ENCODE peak calls at places on chromosome 15, in eight cellular contexts. H is tibial artery, B is fibroblast of lung, U is kidney epithelial cell, D is AG09309, F is GM23338, T is HFF-Myc, X is RWPE2. L is an unnamed sample.

GRCh38 chr15:64452988-64453688 is 7.2 kb upstream of the ZNF609 start:
- DNase-seq in T (no peak), X (no peak), H (no peak), D (no peak), U (no peak), F (no peak), B (peak; percentile 45), L (no peak)

GRCh38 chr15:90207252-90207651 is 6.1 kb downstream of the SEMA4B start:
- DNase-seq in U (no peak), X (no peak), H (no peak), B (no peak), T (no peak), D (no peak), F (no peak), L (no peak)

GRCh38 chr15:82750831-82751181 is 41.1 kb upstream of the AP3B2 start:
- DNase-seq in U (no peak), H (no peak), F (peak; percentile 39), X (no peak), B (peak; percentile 8), T (no peak), D (no peak), L (peak; percentile 46)

GRCh38 chr15:65032823-65033537 is 3.5 kb upstream of the MTFMT start:
- DNase-seq in F (peak; percentile 92), X (no peak), D (peak; percentile 16), H (peak; percentile 47), U (no peak), T (no peak), B (peak; percentile 71), L (peak; percentile 77)

GRCh38 chr15:63896336-63897115 is 62.8 kb upstream of the HERC1 start:
- DNase-seq in F (no peak), U (no peak), X (no peak), D (peak; percentile 18), B (peak; percentile 62), T (no peak), H (peak; percentile 64), L (no peak)

GRCh38 chr15:35885870-35886269 is 339.9 kb upstream of the DPH6 start:
- DNase-seq in B (no peak), H (no peak), X (no peak), D (no peak), F (no peak), T (no peak), U (no peak), L (peak; percentile 77)

GRCh38 chr15:63510548-63510940 is 6.2 kb downstream of the USP3 start:
- DNase-seq in H (no peak), U (no peak), X (no peak), F (no peak), B (no peak), D (no peak), T (no peak), L (no peak)

GRCh38 chr15:91855684-91856553 is 2.4 kb downstream of the SLCO3A1 start:
- DNase-seq in U (no peak), H (no peak), F (peak; percentile 94), D (no peak), B (no peak), X (no peak), T (no peak), L (peak; percentile 79)

GRCh38 chr15:32677238-32677750 is 35.8 kb downstream of the SCG5 start:
- DNase-seq in F (no peak), T (no peak), U (no peak), X (no peak), D (no peak), H (no peak), B (no peak), L (no peak)

GRCh38 chr15:67403428-67403827 is 117.5 kb upstream of the C15orf61 start:
- DNase-seq in T (no peak), U (no peak), F (no peak), X (no peak), B (no peak), H (no peak), D (no peak), L (no peak)

GRCh38 chr15:41903782-41904181 is 9.9 kb upstream of the SPTBN5 start:
- DNase-seq in B (no peak), F (no peak), U (no peak), T (no peak), X (no peak), D (no peak), H (no peak), L (no peak)

GRCh38 chr15:65355173-65355982 is 22.4 kb downstream of the IGDCC3 start:
- DNase-seq in D (no peak), B (no peak), H (no peak), F (peak; percentile 71), X (no peak), T (no peak), U (no peak), L (no peak)

GRCh38 chr15:95511680-95512079 is 818.8 kb upstream of the NR2F2 start:
- DNase-seq in B (no peak), H (no peak), X (no peak), U (no peak), T (no peak), D (no peak), F (no peak), L (no peak)

GRCh38 chr15:63013052-63013808 is 29.3 kb upstream of the TPM1 start:
- DNase-seq in X (no peak), B (peak; percentile 90), D (no peak), U (peak; percentile 37), H (peak; percentile 49), F (no peak), T (peak; percentile 83), L (peak; percentile 85)

GRCh38 chr15:97224191-97224641 is 736.3 kb upstream of the ARRDC4 start:
- DNase-seq in U (no peak), X (peak; percentile 65), T (no peak), B (no peak), H (no peak), D (no peak), F (no peak), L (no peak)

GRCh38 chr15:75723847-75724660 is 11.4 kb upstream of the CSPG4 start:
- DNase-seq in X (peak; percentile 93), U (peak; percentile 78), B (peak; percentile 94), D (peak; percentile 73), H (peak; percentile 95), T (peak; percentile 87), F (peak; percentile 45), L (peak; percentile 92)

GRCh38 chr15:40080104-40080503 is 28.6 kb downstream of the BMF start:
- DNase-seq in F (no peak), X (no peak), U (no peak), B (no peak), T (no peak), H (no peak), D (no peak), L (no peak)

DNA sequence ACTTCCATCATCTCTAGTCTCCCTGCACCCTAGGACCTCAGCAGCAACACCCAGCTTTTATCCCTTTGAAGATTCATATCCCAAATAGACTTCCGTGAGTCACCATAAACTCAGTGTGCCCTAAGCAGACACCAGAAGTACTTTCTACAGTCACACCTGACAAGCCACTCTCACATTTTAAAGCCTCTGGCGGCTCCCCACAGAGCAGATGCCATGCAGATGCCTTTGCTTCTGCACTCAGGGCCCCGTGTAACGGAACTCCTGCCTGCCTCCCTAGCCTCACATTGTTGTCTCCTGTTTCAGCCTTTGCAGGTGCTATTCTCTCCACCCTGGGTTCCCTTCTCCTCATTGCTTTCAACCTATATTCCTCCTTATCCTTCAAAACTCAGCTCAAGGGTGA is 155.5 kb upstream of the SLC24A5 start:
- DNase-seq in H (no peak), T (no peak), B (no peak), D (no peak), F (peak; percentile 9), U (no peak), X (no peak), L (no peak)
- TF ChIP-seq CTCF in H (no peak), T (no peak), B (no peak), D (no peak), F (no peak), U (no peak), X (no peak), L (no peak)

DNA sequence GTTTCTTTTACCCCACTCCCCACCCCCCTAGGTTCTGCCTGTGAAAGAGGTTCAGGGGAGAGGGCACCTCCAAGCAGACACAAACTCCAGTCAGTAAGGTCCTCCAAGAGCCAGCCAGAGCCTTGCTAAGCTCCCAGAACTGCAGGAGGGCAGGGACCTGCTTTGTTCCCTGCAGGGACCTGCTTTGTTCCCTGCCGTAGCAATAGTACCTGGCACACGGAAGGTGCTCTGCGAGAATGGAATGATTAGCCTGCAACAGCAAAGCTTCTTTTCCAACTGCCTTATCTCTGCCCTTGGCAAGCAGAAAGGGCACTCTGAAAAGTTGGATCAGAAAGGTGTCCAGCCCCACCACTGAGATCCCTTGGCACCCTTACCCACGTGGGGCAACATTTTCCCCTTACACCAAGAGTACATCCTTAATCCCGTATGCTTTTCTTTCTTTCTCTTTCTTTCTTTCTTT is 1.4 kb downstream of the PAQR5 start:
- DNase-seq in X (peak; percentile 39), T (no peak), H (no peak), F (peak; percentile 71), B (no peak), D (no peak), U (no peak), L (no peak)
- H3K4me3 ChIP-seq in X (no peak overlapping the region), T (peak overlapping the region; percentile 53), H (no peak overlapping the region), F (peak overlapping the region; percentile 74), B (no peak overlapping the region), D (no peak overlapping the region), U (no peak overlapping the region), L (no peak overlapping the region)

GRCh38 chr15:76904461-76905012 is 603 bp downstream of the SCAPER start:
- DNase-seq in X (no peak), T (no peak), D (no peak), F (peak; percentile 76), U (no peak), H (peak; percentile 38), B (no peak), L (peak; percentile 50)

GRCh38 chr15:76903251-76903681 is 1.9 kb downstream of the SCAPER start:
- DNase-seq in U (no peak), D (no peak), T (no peak), B (peak; percentile 47), F (peak; percentile 50), X (no peak), H (no peak), L (peak; percentile 41)

GRCh38 chr15:76905855-76906254 is 715 bp upstream of the SCAPER start:
- DNase-seq in F (no peak), D (no peak), B (no peak), T (no peak), U (no peak), H (no peak), X (no peak), L (no peak)

GRCh38 chr15:76901965-76902364 is 3.2 kb downstream of the SCAPER start:
- DNase-seq in F (no peak), D (no peak), B (no peak), X (no peak), H (no peak), T (no peak), U (no peak), L (no peak)

GRCh38 chr15:76905013-76905839 is at the start of gene SCAPER:
- DNase-seq in U (peak; percentile 42), X (peak; percentile 94), F (peak; percentile 93), B (peak; percentile 83), H (peak; percentile 92), D (peak; percentile 24), T (peak; percentile 49), L (peak; percentile 91)
- TF ChIP-seq CTCF in U (no peak), X (no peak), F (no peak), B (no peak), H (no peak), D (no peak), T (no peak), L (no peak)

DNA sequence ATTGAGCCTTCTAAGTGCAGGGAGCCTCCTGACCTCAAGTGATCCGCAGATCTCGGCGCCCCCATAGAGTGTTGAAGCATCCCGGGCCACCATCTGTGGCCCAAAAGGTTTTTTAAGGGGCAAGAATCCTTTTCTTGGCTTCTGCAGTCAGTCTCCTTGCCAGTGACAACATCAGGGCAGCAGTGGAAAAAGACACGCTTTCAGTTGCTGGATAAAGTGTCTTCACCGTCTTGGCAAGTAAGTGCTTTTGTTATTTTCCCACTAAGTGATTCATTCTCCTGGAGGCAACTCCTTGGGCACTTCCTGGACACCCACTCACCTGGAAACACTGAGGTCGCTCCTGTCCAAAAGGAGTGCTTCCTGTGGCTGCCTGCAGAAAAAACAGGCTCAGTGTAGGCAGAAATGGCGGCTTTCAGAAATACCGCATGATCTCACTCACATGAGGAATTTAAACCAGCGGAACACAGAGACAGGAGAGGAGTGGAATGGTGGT is 71.7 kb upstream of the ABHD2 start:
- DNase-seq in B (no peak), U (peak; percentile 81), F (no peak), D (no peak), X (peak; percentile 82), T (no peak), H (no peak), L (peak; percentile 87)
- H3K4me3 ChIP-seq in B (no peak overlapping the region), U (no peak overlapping the region), F (no peak overlapping the region), D (no peak overlapping the region), X (no peak overlapping the region), T (no peak overlapping the region), H (peak overlapping the region; percentile 42), L (no peak overlapping the region)